ENCODE peak calls at places on chromosomes 4 and X, in nine cellular contexts. K is fibroblast of lung, Z is OCI-LY7, G is A549, R is HCT116, L is HFFc6, P is AG04449, D is astrocyte of the cerebellum, E is GM12865. V is an unnamed sample.

GRCh38 chr4:13543091-13543581 is 1.2 kb downstream of the NKX3-2 start:
- DNase-seq in E (no peak), Z (no peak), R (no peak), G (no peak), K (no peak), P (no peak), D (no peak), L (no peak), V (peak; percentile 31)

GRCh38 chr4:170047774-170048354 is 21.7 kb upstream of the MFAP3L start:
- DNase-seq in Z (peak; percentile 62), R (peak; percentile 57), P (peak; percentile 21), L (peak; percentile 66), K (peak; percentile 53), G (peak; percentile 8), D (peak; percentile 65), E (peak; percentile 68), V (peak; percentile 42)

GRCh38 chr4:173182403-173182802 is 13.8 kb downstream of the GALNT7 start:
- DNase-seq in D (peak; percentile 68), Z (no peak), L (peak; percentile 89), K (peak; percentile 95), R (peak; percentile 72), E (no peak), G (no peak), P (peak; percentile 62), V (no peak)

GRCh38 chr4:70629469-70630090 is 1.0 kb downstream of the ENAM start:
- DNase-seq in P (no peak), R (no peak), D (no peak), L (no peak), G (no peak), E (no peak), K (no peak), Z (no peak), V (no peak)

GRCh38 chrX:153032397-153033118 is 23.7 kb upstream of the PNMA3 start:
- DNase-seq in R (peak; percentile 21), Z (peak; percentile 50), P (no peak), L (peak; percentile 24), D (no peak), K (peak; percentile 24), E (peak; percentile 76), G (peak; percentile 77), V (peak; percentile 88)

GRCh38 chrX:129525162-129525561 is 1.9 kb upstream of the SMARCA1 start:
- DNase-seq in E (no peak), Z (no peak), R (no peak), L (no peak), G (no peak), K (no peak), P (no peak), D (no peak), V (no peak)

GRCh38 chrX:103404225-103405008 is 28.1 kb downstream of the BEX3 start:
- DNase-seq in K (peak; percentile 88), E (peak; percentile 90), G (peak; percentile 51), D (peak; percentile 75), P (peak; percentile 33), R (peak; percentile 59), L (peak; percentile 83), Z (peak; percentile 47), V (peak; percentile 53)

GRCh38 chrX:7074135-7074907 is 73.2 kb upstream of the STS start:
- DNase-seq in R (no peak), Z (no peak), E (no peak), G (no peak), K (no peak), P (no peak), D (no peak), L (no peak), V (no peak)

GRCh38 chrX:81259008-81259713 is 57.3 kb downstream of the SH3BGRL start:
- DNase-seq in K (peak; percentile 69), D (peak; percentile 15), G (no peak), L (peak; percentile 4), P (no peak), Z (no peak), E (no peak), R (no peak), V (no peak)

GRCh38 chr4:99087887-99088484 is 602 bp downstream of the ADH5 start:
- DNase-seq in D (peak; percentile 45), R (no peak), K (peak; percentile 70), E (peak; percentile 44), G (peak; percentile 32), P (peak; percentile 59), Z (peak; percentile 52), L (peak; percentile 64), V (peak; percentile 53)

GRCh38 chr4:131459430-131460101 is 1689.5 kb upstream of the PCDH10 start:
- DNase-seq in K (no peak), L (no peak), D (no peak), R (no peak), G (no peak), P (no peak), E (peak; percentile 77), Z (peak; percentile 61), V (no peak)

GRCh38 chr4:4841156-4841555 is 18.3 kb upstream of the MSX1 start:
- DNase-seq in E (no peak), P (no peak), G (no peak), R (no peak), D (no peak), Z (no peak), L (no peak), K (no peak), V (no peak)

GRCh38 chrX:150602743-150603142 is 34.3 kb downstream of the MTM1 start:
- DNase-seq in Z (no peak), D (no peak), P (no peak), K (no peak), G (no peak), R (no peak), E (no peak), L (no peak), V (no peak)

GRCh38 chr4:103887191-103887590 is 167.4 kb upstream of the TACR3 start:
- DNase-seq in E (no peak), Z (no peak), K (peak; percentile 3), G (no peak), D (no peak), L (no peak), P (no peak), R (no peak), V (no peak)

GRCh38 chr4:53619431-53619830 is 28.1 kb upstream of the LNX1 start:
- DNase-seq in P (no peak), D (no peak), K (no peak), G (no peak), Z (no peak), R (no peak), L (no peak), E (no peak), V (no peak)

GRCh38 chrX:135295944-135296305 is 13.4 kb upstream of the ETDC start:
- DNase-seq in L (no peak), K (no peak), D (no peak), G (no peak), R (no peak), E (no peak), P (no peak), Z (no peak), V (no peak)

DNA sequence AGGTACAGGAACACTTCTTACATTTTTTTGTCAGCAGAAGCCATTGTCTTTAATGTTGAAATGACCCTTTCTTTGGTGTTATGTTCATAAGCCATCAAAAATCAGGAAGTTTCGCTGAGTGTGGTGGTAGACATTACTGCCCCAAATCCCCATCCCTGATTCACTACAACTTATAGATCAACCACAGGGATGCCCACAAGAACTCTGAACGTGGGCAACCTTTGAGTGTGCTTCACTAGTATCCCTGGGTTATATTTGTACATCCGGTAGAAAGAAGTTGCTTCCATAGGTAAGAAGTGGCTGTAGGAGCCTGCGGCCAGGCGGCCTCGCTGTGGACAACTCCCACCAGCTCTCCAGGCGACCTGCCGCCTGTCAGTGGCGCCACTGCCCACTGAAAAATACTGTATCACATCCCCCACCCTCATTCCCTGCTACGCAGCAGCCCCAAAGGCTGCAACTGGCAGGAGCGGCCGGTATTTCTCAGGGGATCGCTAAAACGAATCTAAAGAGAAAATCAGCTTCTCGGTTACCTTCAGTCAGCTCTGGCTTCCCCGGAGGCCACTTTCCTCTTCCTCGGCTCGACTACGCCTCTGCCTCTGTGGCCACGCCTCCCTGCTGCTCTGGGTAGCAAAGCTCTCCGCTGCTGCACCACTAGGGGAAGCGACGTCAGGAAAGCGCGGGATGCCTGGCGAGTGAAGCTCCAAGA is 13.9 kb upstream of the ETDC start:
- DNase-seq in L (no peak), G (no peak), K (peak; percentile 51), D (peak; percentile 1), Z (no peak), R (no peak), E (peak; percentile 60), P (no peak), V (peak; percentile 46)
- TF ChIP-seq CTCF in L (no peak), G (no peak), K (peak; percentile 12), D (no peak), Z (no peak), R (no peak), E (peak; percentile 8), P (peak; percentile 30), V (peak; percentile 24)

GRCh38 chr4:140423106-140423505 is 4.3 kb downstream of the CLGN start:
- DNase-seq in L (no peak), Z (no peak), K (peak; percentile 39), E (no peak), G (no peak), R (no peak), D (peak; percentile 45), P (no peak), V (no peak)

GRCh38 chr4:140427919-140428471 is 547 bp upstream of the CLGN start:
- DNase-seq in Z (peak; percentile 8), D (no peak), K (no peak), E (no peak), G (no peak), L (no peak), P (no peak), R (peak; percentile 24), V (no peak)

GRCh38 chr4:140426610-140427103 is 791 bp downstream of the CLGN start:
- DNase-seq in P (no peak), L (no peak), G (peak; percentile 13), E (no peak), R (no peak), Z (peak; percentile 19), D (no peak), K (no peak), V (peak; percentile 22)

GRCh38 chr4:140427104-140427918 is at the start of gene CLGN:
- DNase-seq in L (no peak), D (peak; percentile 26), Z (peak; percentile 82), P (no peak), G (peak; percentile 63), R (peak; percentile 45), E (peak; percentile 73), K (peak; percentile 71), V (peak; percentile 77)
- TF ChIP-seq CTCF in L (peak; percentile 55), D (peak; percentile 50), Z (peak; percentile 78), P (peak; percentile 51), G (peak; percentile 45), R (peak; percentile 17), E (peak; percentile 34), K (peak; percentile 22), V (peak; percentile 36)

DNA sequence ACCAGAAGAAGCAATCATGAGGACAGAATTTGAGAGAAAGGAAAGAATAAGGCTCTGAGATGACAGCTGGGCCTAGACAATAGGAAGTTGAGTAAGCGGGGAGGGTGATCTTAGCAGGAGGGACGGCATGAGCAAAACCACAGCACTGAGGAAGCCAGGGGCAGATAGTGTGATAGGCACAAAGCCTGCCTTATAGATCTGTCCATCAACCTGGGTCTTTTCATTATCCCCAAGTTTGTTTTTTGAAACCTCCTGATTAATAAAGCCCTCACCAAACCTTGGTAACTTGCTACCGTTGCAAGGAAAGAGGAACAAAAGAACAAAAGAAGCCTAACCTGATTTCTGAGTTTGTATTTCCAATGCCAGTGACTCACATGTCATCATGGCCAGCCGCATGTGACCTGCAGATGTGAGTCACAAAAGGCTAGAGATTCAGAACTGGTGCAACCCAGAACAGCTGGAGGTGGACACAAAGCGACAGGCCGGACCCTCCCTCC is 55.7 kb upstream of the PPARGC1A start:
- DNase-seq in P (no peak), Z (no peak), E (no peak), G (no peak), D (no peak), K (peak; percentile 83), L (peak; percentile 1), R (no peak), V (no peak)
- TF ChIP-seq CTCF in P (no peak), Z (no peak), E (no peak), G (no peak), D (no peak), K (no peak), L (no peak), R (no peak), V (no peak)

GRCh38 chr4:156983366-156983765 is 11.8 kb upstream of the PDGFC start:
- DNase-seq in L (peak; percentile 47), E (no peak), R (no peak), G (peak; percentile 19), K (no peak), D (no peak), P (no peak), Z (no peak), V (no peak)
- TF ChIP-seq CTCF in L (peak; percentile 82), E (no peak), R (peak; percentile 41), G (no peak), K (peak; percentile 37), D (peak; percentile 47), P (peak; percentile 45), Z (no peak), V (no peak)